ENCODE peak calls at places on chromosomes 4 and X, in eight cellular contexts. S is hepatocyte, V is astrocyte of the spinal cord, I is heart right ventricle, G is MM.1S, W is bronchial epithelial cell, A is endodermal cell, R is dorsolateral prefrontal cortex. J is an unnamed sample.

GRCh38 chrX:109841869-109842579 is 109.0 kb upstream of the ACSL4 start:
- DNase-seq in I (no peak), S (no peak), G (no peak), A (no peak), W (no peak), R (no peak), V (peak), J (no peak)

GRCh38 chr4:108168213-108168671 is 490 bp downstream of the LEF1 start:
- DNase-seq in A (no peak), R (no peak), V (peak), S (no peak), G (peak), W (no peak), I (no peak), J (no peak)

GRCh38 chr4:128590034-128590740 is 219.3 kb upstream of the JADE1 start:
- DNase-seq in S (no peak), W (no peak), G (no peak), A (no peak), I (no peak), V (no peak), R (no peak), J (no peak)

GRCh38 chr4:38672247-38673071 is 8.5 kb downstream of the KLF3 start:
- DNase-seq in S (no peak), A (peak), R (no peak), G (no peak), W (no peak), I (no peak), V (no peak), J (no peak)

GRCh38 chr4:22877653-22878052 is 184.9 kb downstream of the GBA3 start:
- DNase-seq in W (no peak), R (no peak), V (no peak), A (no peak), I (no peak), G (no peak), S (no peak), J (no peak)

GRCh38 chrX:69815063-69815462 is 199.2 kb downstream of the EDA start:
- DNase-seq in I (no peak), G (no peak), A (no peak), S (no peak), V (no peak), W (no peak), R (no peak), J (no peak)

GRCh38 chr4:1347410-1347864 is 429 bp downstream of the UVSSA start:
- DNase-seq in R (peak), A (peak), G (peak), W (peak), V (peak), I (peak), S (peak), J (peak)

GRCh38 chr4:173217727-173218126 is 49.1 kb downstream of the GALNT7 start:
- DNase-seq in S (no peak), G (no peak), A (no peak), W (peak), R (no peak), V (peak), I (no peak), J (peak)

GRCh38 chrX:17007134-17007768 is 60.8 kb downstream of the REPS2 start:
- DNase-seq in V (peak), R (no peak), A (peak), G (no peak), W (no peak), I (no peak), S (no peak), J (no peak)

GRCh38 chr4:55367084-55367722 is 21.2 kb downstream of the SRD5A3 start:
- DNase-seq in V (peak), A (no peak), R (no peak), I (no peak), S (no peak), W (no peak), G (no peak), J (no peak)

GRCh38 chr4:10106421-10107039 is 10.1 kb downstream of the WDR1 start:
- DNase-seq in S (peak), W (peak), G (no peak), V (peak), A (no peak), I (no peak), R (peak), J (peak)

GRCh38 chr4:135316266-135316779 is 1114.7 kb upstream of the PABPC4L start:
- DNase-seq in G (no peak), V (no peak), W (peak), S (peak), I (no peak), A (no peak), R (no peak), J (no peak)

GRCh38 chr4:13647012-13647411 is 19.5 kb upstream of the BOD1L1 start:
- DNase-seq in R (no peak), A (no peak), I (no peak), V (no peak), W (no peak), G (no peak), S (no peak), J (no peak)

GRCh38 chrX:136488706-136489105 is 959 bp downstream of the BRS3 start:
- DNase-seq in S (no peak), A (no peak), W (peak), V (no peak), I (no peak), G (no peak), R (no peak), J (no peak)

GRCh38 chr4:125187221-125187620 is 127.5 kb upstream of the FAT4 start:
- DNase-seq in W (peak), R (no peak), I (no peak), A (no peak), S (no peak), G (no peak), V (peak), J (peak)

GRCh38 chr4:122364700-122365404 is 14.0 kb upstream of the ADAD1 start:
- DNase-seq in S (peak), R (no peak), G (no peak), V (no peak), A (peak), W (no peak), I (no peak), J (no peak)

GRCh38 chrX:67546496-67547423 is 2.9 kb downstream of the AR start:
- DNase-seq in S (no peak), V (no peak), R (no peak), A (peak), G (no peak), I (no peak), W (no peak), J (no peak)

GRCh38 chr4:41346306-41347061 is 89.8 kb downstream of the UCHL1 start:
- DNase-seq in W (no peak), R (no peak), S (peak), V (no peak), A (no peak), I (no peak), G (no peak), J (peak)

GRCh38 chr4:71275570-71275969 is 63.2 kb upstream of the SLC4A4 start:
- DNase-seq in I (no peak), W (no peak), G (no peak), R (no peak), V (no peak), A (no peak), S (no peak), J (no peak)

GRCh38 chr4:3307891-3308575 is 15.2 kb downstream of the RGS12 start:
- DNase-seq in S (no peak), G (no peak), A (peak), W (no peak), I (no peak), V (no peak), R (no peak), J (no peak)

GRCh38 chrX:135973025-135973547 is 702 bp downstream of the MMGT1 start:
- DNase-seq in A (no peak), R (peak), S (peak), I (no peak), V (peak), G (peak), W (peak), J (no peak)

GRCh38 chr4:628821-629635 is 3.7 kb downstream of the PDE6B start:
- DNase-seq in A (peak), W (no peak), S (peak), V (no peak), G (no peak), I (no peak), R (no peak), J (no peak)

GRCh38 chr4:19026281-19026680 is 1004.7 kb upstream of the LCORL start:
- DNase-seq in V (peak), I (no peak), W (no peak), S (no peak), A (no peak), G (no peak), R (peak), J (no peak)

GRCh38 chr4:182240161-182241130 is 2.8 kb upstream of the TENM3 start:
- DNase-seq in A (peak), I (no peak), S (peak), G (no peak), R (no peak), W (peak), V (peak), J (no peak)

GRCh38 chr4:41748074-41748787 is at the start of gene PHOX2B:
- DNase-seq in R (no peak), I (no peak), A (peak), V (no peak), S (no peak), W (no peak), G (no peak), J (no peak)

GRCh38 chr4:89590102-89590501 is 246.9 kb downstream of the SNCA start:
- DNase-seq in S (no peak), A (peak), R (no peak), V (no peak), G (no peak), W (no peak), I (no peak), J (no peak)

GRCh38 chr4:38313999-38314561 is 349.9 kb upstream of the KLF3 start:
- DNase-seq in R (no peak), W (peak), S (peak), A (no peak), V (peak), I (no peak), G (peak), J (no peak)

GRCh38 chr4:140296871-140297570 is 76.4 kb upstream of the SCOC start:
- DNase-seq in V (no peak), I (no peak), S (peak), A (peak), R (peak), W (peak), G (no peak), J (no peak)

GRCh38 chr4:184824081-184824775 is 1.5 kb downstream of the ACSL1 start:
- DNase-seq in S (no peak), G (no peak), R (no peak), A (no peak), I (no peak), V (no peak), W (no peak), J (no peak)

GRCh38 chr4:128427832-128428366 is 140.3 kb upstream of the PGRMC2 start:
- DNase-seq in A (peak), I (no peak), V (peak), W (peak), S (peak), R (no peak), G (peak), J (peak)

GRCh38 chrX:79415056-79415455 is 47.9 kb upstream of the ITM2A start:
- DNase-seq in R (no peak), V (no peak), I (no peak), G (no peak), S (no peak), W (no peak), A (no peak), J (no peak)

GRCh38 chrX:79408623-79409322 is 41.6 kb upstream of the ITM2A start:
- DNase-seq in G (no peak), S (no peak), I (no peak), A (no peak), R (no peak), V (no peak), W (no peak), J (no peak)

GRCh38 chrX:79409657-79410056 is 42.5 kb upstream of the ITM2A start:
- DNase-seq in G (no peak), I (no peak), R (no peak), W (no peak), A (no peak), S (no peak), V (no peak), J (no peak)

GRCh38 chrX:79413963-79414362 is 46.8 kb upstream of the ITM2A start:
- DNase-seq in R (no peak), I (no peak), V (no peak), A (no peak), G (no peak), S (no peak), W (no peak), J (no peak)

GRCh38 chrX:79413009-79413408 is 45.9 kb upstream of the ITM2A start:
- DNase-seq in W (peak), V (peak), R (no peak), S (peak), A (no peak), G (peak), I (no peak), J (no peak)
- TF ChIP-seq CTCF in W (no peak), V (peak), R (peak), S (peak), A (peak), G (peak), I (peak), J (peak)

GRCh38 chr4:62923783-62924182 is 1485.5 kb downstream of the TECRL start:
- DNase-seq in S (no peak), W (no peak), V (no peak), I (no peak), R (no peak), A (no peak), G (no peak), J (no peak)

GRCh38 chr4:62928483-62928882 is 1480.8 kb downstream of the TECRL start:
- DNase-seq in V (no peak), R (no peak), G (no peak), S (no peak), I (no peak), A (no peak), W (no peak), J (no peak)

GRCh38 chr4:62930884-62931283 is 1478.4 kb downstream of the TECRL start:
- DNase-seq in S (no peak), I (no peak), G (no peak), A (no peak), V (no peak), R (no peak), W (no peak), J (no peak)

GRCh38 chr4:62927574-62927973 is 1481.7 kb downstream of the TECRL start:
- DNase-seq in S (no peak), W (no peak), I (no peak), G (no peak), V (no peak), A (no peak), R (no peak), J (no peak)
- H3K4me3 ChIP-seq in S (no peak), W (no peak), I (no peak), G (no peak), V (no peak), A (no peak), R (no peak), J (no peak)

GRCh38 chr4:73069338-73070071 is at the start of gene COX18:
- DNase-seq in S (peak), R (peak), G (peak), A (peak), I (peak), V (peak), W (peak), J (peak)
- TF ChIP-seq CTCF in S (no peak), R (no peak), G (peak), A (peak), I (no peak), V (no peak), W (no peak), J (no peak)

GRCh38 chrX:83501540-83501939 is 6.5 kb upstream of the POU3F4 start:
- DNase-seq in I (no peak), G (no peak), V (no peak), S (no peak), R (no peak), A (peak), W (no peak), J (no peak)
- H3K4me3 ChIP-seq in I (no peak), G (no peak), V (no peak), S (no peak), R (no peak), A (no peak), W (no peak), J (no peak)

DNA sequence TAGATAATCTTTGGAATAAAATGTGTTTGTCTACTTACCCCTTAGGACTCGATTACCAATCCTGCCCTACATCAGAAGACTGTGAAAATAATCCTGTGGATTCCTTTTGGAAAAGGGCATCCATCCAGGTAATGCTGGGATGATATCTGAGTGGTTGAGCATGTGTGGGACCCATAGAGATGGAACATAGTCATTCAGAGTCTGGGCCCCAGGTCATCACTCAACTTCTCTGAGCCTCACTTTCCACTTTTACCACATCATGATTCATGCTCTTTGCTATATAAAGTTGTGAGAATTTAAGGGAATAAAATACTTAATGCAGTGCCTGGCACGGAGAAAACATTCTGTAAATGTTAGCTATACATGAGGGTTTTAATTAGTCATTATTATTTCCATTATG is 8.9 kb downstream of the BST1 start:
- DNase-seq in S (no peak), I (no peak), A (no peak), R (no peak), W (no peak), V (no peak), G (no peak), J (no peak)
- TF ChIP-seq CTCF in S (no peak), I (no peak), A (no peak), R (no peak), W (no peak), V (no peak), G (no peak), J (no peak)

GRCh38 chrX:28582494-28582893 is 4.8 kb upstream of the IL1RAPL1 start:
- DNase-seq in A (no peak), G (no peak), I (no peak), W (no peak), R (peak), S (no peak), V (no peak), J (no peak)

GRCh38 chrX:28586891-28587635 is at the start of gene IL1RAPL1:
- DNase-seq in I (no peak), S (peak), G (peak), V (peak), A (peak), R (no peak), W (peak), J (no peak)

GRCh38 chrX:28584025-28584424 is 3.2 kb upstream of the IL1RAPL1 start:
- DNase-seq in V (no peak), S (no peak), I (no peak), A (no peak), R (no peak), W (no peak), G (no peak), J (no peak)

GRCh38 chrX:28586291-28586690 is 955 bp upstream of the IL1RAPL1 start:
- DNase-seq in R (peak), I (peak), W (no peak), A (peak), S (peak), V (peak), G (no peak), J (no peak)

GRCh38 chrX:28585767-28586166 is 1.5 kb upstream of the IL1RAPL1 start:
- DNase-seq in S (no peak), V (no peak), A (peak), G (no peak), R (no peak), W (no peak), I (no peak), J (no peak)
- H3K4me3 ChIP-seq in S (peak), V (peak), A (peak), G (no peak), R (peak), W (no peak), I (peak), J (no peak)